ENCODE peak calls at places on chromosomes 3 and 15, in ten cellular contexts. One of them, this sample, is unnamed.

GRCh38 chr15:70653426-70653825 is 109.9 kb downstream of the UACA start:
- DNase-seq in IMR-90: no peak
- DNase-seq in retinal pigment epithelial cell: no peak
- DNase-seq in DND-41: no peak
- DNase-seq in fibroblast of pulmonary artery: no peak
- DNase-seq in sigmoid colon: no peak
- DNase-seq in tibial nerve: no peak
- DNase-seq in pancreas: no peak
- DNase-seq in transverse colon: no peak
- DNase-seq in BE2C: no peak
- DNase-seq in this sample: no peak

GRCh38 chr15:80691575-80691974 is 3.5 kb upstream of the ABHD17C start:
- DNase-seq in IMR-90: no peak
- DNase-seq in retinal pigment epithelial cell: no peak
- DNase-seq in DND-41: no peak
- DNase-seq in fibroblast of pulmonary artery: no peak
- DNase-seq in sigmoid colon: no peak
- DNase-seq in tibial nerve: no peak
- DNase-seq in pancreas: no peak
- DNase-seq in transverse colon: no peak
- DNase-seq in BE2C: no peak
- DNase-seq in this sample: no peak

GRCh38 chr3:82353281-82354171 is 592.1 kb upstream of the GBE1 start:
- DNase-seq in IMR-90: no peak
- DNase-seq in retinal pigment epithelial cell: peak; percentile 16
- DNase-seq in DND-41: no peak
- DNase-seq in fibroblast of pulmonary artery: no peak
- DNase-seq in sigmoid colon: no peak
- DNase-seq in tibial nerve: no peak
- DNase-seq in pancreas: no peak
- DNase-seq in transverse colon: no peak
- DNase-seq in BE2C: no peak
- DNase-seq in this sample: no peak

GRCh38 chr3:123076496-123077418 is 9.9 kb downstream of the PDIA5 start:
- DNase-seq in IMR-90: no peak
- DNase-seq in retinal pigment epithelial cell: no peak
- DNase-seq in DND-41: no peak
- DNase-seq in fibroblast of pulmonary artery: no peak
- DNase-seq in sigmoid colon: peak; percentile 89
- DNase-seq in tibial nerve: peak; percentile 59
- DNase-seq in pancreas: no peak
- DNase-seq in transverse colon: peak; percentile 37
- DNase-seq in BE2C: peak; percentile 88
- DNase-seq in this sample: peak; percentile 62

GRCh38 chr15:83444936-83445335 is 2.2 kb upstream of the SH3GL3 start:
- DNase-seq in IMR-90: no peak
- DNase-seq in retinal pigment epithelial cell: no peak
- DNase-seq in DND-41: no peak
- DNase-seq in fibroblast of pulmonary artery: no peak
- DNase-seq in sigmoid colon: no peak
- DNase-seq in tibial nerve: no peak
- DNase-seq in pancreas: no peak
- DNase-seq in transverse colon: no peak
- DNase-seq in BE2C: no peak
- DNase-seq in this sample: no peak

GRCh38 chr15:96334017-96334704 is 3.7 kb downstream of the NR2F2 start:
- DNase-seq in IMR-90: no peak
- DNase-seq in retinal pigment epithelial cell: no peak
- DNase-seq in DND-41: no peak
- DNase-seq in fibroblast of pulmonary artery: peak; percentile 29
- DNase-seq in sigmoid colon: no peak
- DNase-seq in tibial nerve: peak; percentile 5
- DNase-seq in pancreas: no peak
- DNase-seq in transverse colon: peak; percentile 13
- DNase-seq in BE2C: no peak
- DNase-seq in this sample: no peak

GRCh38 chr3:9669720-9670432 is 20.6 kb downstream of the MTMR14 start:
- DNase-seq in IMR-90: no peak
- DNase-seq in retinal pigment epithelial cell: peak; percentile 81
- DNase-seq in DND-41: no peak
- DNase-seq in fibroblast of pulmonary artery: peak; percentile 8
- DNase-seq in sigmoid colon: no peak
- DNase-seq in tibial nerve: peak; percentile 41
- DNase-seq in pancreas: no peak
- DNase-seq in transverse colon: no peak
- DNase-seq in BE2C: no peak
- DNase-seq in this sample: peak; percentile 11

GRCh38 chr3:15647629-15648167 is 46.2 kb downstream of the BTD start:
- DNase-seq in IMR-90: peak; percentile 99
- DNase-seq in retinal pigment epithelial cell: no peak
- DNase-seq in DND-41: peak; percentile 91
- DNase-seq in fibroblast of pulmonary artery: peak; percentile 97
- DNase-seq in sigmoid colon: no peak
- DNase-seq in tibial nerve: no peak
- DNase-seq in pancreas: peak; percentile 74
- DNase-seq in transverse colon: peak; percentile 54
- DNase-seq in BE2C: no peak
- DNase-seq in this sample: peak; percentile 97

GRCh38 chr15:36079021-36079420 is 500.4 kb upstream of the CDIN1 start:
- DNase-seq in IMR-90: no peak
- DNase-seq in retinal pigment epithelial cell: no peak
- DNase-seq in DND-41: no peak
- DNase-seq in fibroblast of pulmonary artery: no peak
- DNase-seq in sigmoid colon: no peak
- DNase-seq in tibial nerve: no peak
- DNase-seq in pancreas: no peak
- DNase-seq in transverse colon: no peak
- DNase-seq in BE2C: no peak
- DNase-seq in this sample: no peak

GRCh38 chr3:42367903-42368302 is 42.5 kb downstream of the LYZL4 start:
- DNase-seq in IMR-90: no peak
- DNase-seq in retinal pigment epithelial cell: no peak
- DNase-seq in DND-41: no peak
- DNase-seq in fibroblast of pulmonary artery: no peak
- DNase-seq in sigmoid colon: no peak
- DNase-seq in tibial nerve: no peak
- DNase-seq in pancreas: no peak
- DNase-seq in transverse colon: no peak
- DNase-seq in BE2C: no peak
- DNase-seq in this sample: no peak

DNA sequence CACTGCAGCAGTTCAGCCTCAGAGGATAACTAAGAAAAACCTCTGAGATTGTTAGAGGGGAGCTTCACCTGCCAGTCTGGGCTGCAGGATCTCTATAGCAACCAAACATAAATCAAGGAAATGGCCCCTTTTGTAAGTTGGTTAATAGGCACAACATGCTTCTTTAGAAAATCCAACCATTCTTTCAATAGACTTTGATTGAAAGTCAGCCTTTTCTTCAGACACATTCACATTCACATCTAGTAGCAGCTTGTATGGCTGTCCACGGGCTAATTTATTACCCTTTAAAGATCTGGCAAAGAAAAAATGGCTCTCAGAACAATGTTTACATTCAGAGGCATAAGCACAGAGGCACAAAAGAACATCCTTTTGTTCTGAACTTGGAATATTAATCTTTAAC is 136.5 kb upstream of the RARB start:
- DNase-seq in IMR-90: no peak
- DNase-seq in retinal pigment epithelial cell: no peak
- DNase-seq in DND-41: peak; percentile 26
- DNase-seq in fibroblast of pulmonary artery: no peak
- DNase-seq in sigmoid colon: no peak
- DNase-seq in tibial nerve: no peak
- DNase-seq in pancreas: no peak
- DNase-seq in transverse colon: no peak
- DNase-seq in BE2C: no peak
- DNase-seq in this sample: no peak
- H3K4me3 ChIP-seq in IMR-90: no peak overlapping the region
- H3K4me3 ChIP-seq in retinal pigment epithelial cell: no peak overlapping the region
- H3K4me3 ChIP-seq in DND-41: no peak overlapping the region
- H3K4me3 ChIP-seq in fibroblast of pulmonary artery: no peak overlapping the region
- H3K4me3 ChIP-seq in sigmoid colon: no peak overlapping the region
- H3K4me3 ChIP-seq in tibial nerve: no peak overlapping the region
- H3K4me3 ChIP-seq in pancreas: no peak overlapping the region
- H3K4me3 ChIP-seq in transverse colon: no peak overlapping the region
- H3K4me3 ChIP-seq in BE2C: no peak overlapping the region
- H3K4me3 ChIP-seq in this sample: no peak overlapping the region

GRCh38 chr15:57859130-57859685 is 152.7 kb downstream of the POLR2M start:
- DNase-seq in IMR-90: no peak
- DNase-seq in retinal pigment epithelial cell: no peak
- DNase-seq in DND-41: no peak
- DNase-seq in fibroblast of pulmonary artery: no peak
- DNase-seq in sigmoid colon: no peak
- DNase-seq in tibial nerve: no peak
- DNase-seq in pancreas: no peak
- DNase-seq in transverse colon: no peak
- DNase-seq in BE2C: no peak
- DNase-seq in this sample: no peak
- TF ChIP-seq CTCF in IMR-90: no peak
- TF ChIP-seq CTCF in retinal pigment epithelial cell: no peak
- TF ChIP-seq CTCF in DND-41: no peak
- TF ChIP-seq CTCF in fibroblast of pulmonary artery: no peak
- TF ChIP-seq CTCF in sigmoid colon: no peak
- TF ChIP-seq CTCF in tibial nerve: no peak
- TF ChIP-seq CTCF in pancreas: no peak
- TF ChIP-seq CTCF in transverse colon: no peak
- TF ChIP-seq CTCF in BE2C: no peak
- TF ChIP-seq CTCF in this sample: no peak

GRCh38 chr3:107238787-107239186 is 138.5 kb upstream of the CCDC54 start:
- DNase-seq in IMR-90: no peak
- DNase-seq in retinal pigment epithelial cell: no peak
- DNase-seq in DND-41: no peak
- DNase-seq in fibroblast of pulmonary artery: no peak
- DNase-seq in sigmoid colon: no peak
- DNase-seq in tibial nerve: no peak
- DNase-seq in pancreas: no peak
- DNase-seq in transverse colon: no peak
- DNase-seq in BE2C: no peak
- DNase-seq in this sample: no peak

GRCh38 chr3:107240183-107241091 is 136.8 kb upstream of the CCDC54 start:
- DNase-seq in IMR-90: peak; percentile 75
- DNase-seq in retinal pigment epithelial cell: no peak
- DNase-seq in DND-41: peak; percentile 82
- DNase-seq in fibroblast of pulmonary artery: peak; percentile 84
- DNase-seq in sigmoid colon: peak; percentile 87
- DNase-seq in tibial nerve: peak; percentile 44
- DNase-seq in pancreas: peak; percentile 88
- DNase-seq in transverse colon: peak; percentile 75
- DNase-seq in BE2C: peak; percentile 82
- DNase-seq in this sample: peak; percentile 80

GRCh38 chr3:107241217-107241616 is 136.0 kb upstream of the CCDC54 start:
- DNase-seq in IMR-90: no peak
- DNase-seq in retinal pigment epithelial cell: no peak
- DNase-seq in DND-41: peak; percentile 55
- DNase-seq in fibroblast of pulmonary artery: peak; percentile 41
- DNase-seq in sigmoid colon: no peak
- DNase-seq in tibial nerve: no peak
- DNase-seq in pancreas: no peak
- DNase-seq in transverse colon: peak; percentile 37
- DNase-seq in BE2C: no peak
- DNase-seq in this sample: no peak

GRCh38 chr3:107242579-107242978 is 134.7 kb upstream of the CCDC54 start:
- DNase-seq in IMR-90: no peak
- DNase-seq in retinal pigment epithelial cell: no peak
- DNase-seq in DND-41: no peak
- DNase-seq in fibroblast of pulmonary artery: no peak
- DNase-seq in sigmoid colon: no peak
- DNase-seq in tibial nerve: no peak
- DNase-seq in pancreas: no peak
- DNase-seq in transverse colon: no peak
- DNase-seq in BE2C: no peak
- DNase-seq in this sample: no peak

DNA sequence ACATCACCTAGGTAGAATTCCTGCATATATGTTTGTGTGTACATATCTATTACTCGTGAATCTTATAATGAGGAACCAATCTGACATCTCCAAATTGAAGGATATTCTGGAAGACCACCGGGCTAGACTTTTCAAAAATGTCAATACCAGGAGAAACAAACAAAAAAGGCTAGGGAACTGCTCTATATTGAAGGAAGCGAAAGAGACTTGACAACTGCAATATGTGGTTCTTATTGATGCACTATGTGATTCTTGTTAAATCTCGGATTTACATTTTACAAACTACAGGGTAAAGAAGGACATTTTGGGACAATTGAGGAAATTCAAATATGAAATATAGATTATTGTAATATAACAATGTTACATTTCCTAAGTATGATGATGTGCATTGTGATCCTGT is 137.5 kb upstream of the CCDC54 start:
- DNase-seq in IMR-90: no peak
- DNase-seq in retinal pigment epithelial cell: no peak
- DNase-seq in DND-41: no peak
- DNase-seq in fibroblast of pulmonary artery: no peak
- DNase-seq in sigmoid colon: no peak
- DNase-seq in tibial nerve: no peak
- DNase-seq in pancreas: no peak
- DNase-seq in transverse colon: no peak
- DNase-seq in BE2C: no peak
- DNase-seq in this sample: no peak
- H3K4me3 ChIP-seq in IMR-90: no peak overlapping the region
- H3K4me3 ChIP-seq in retinal pigment epithelial cell: peak overlapping the region; percentile 92
- H3K4me3 ChIP-seq in DND-41: no peak overlapping the region
- H3K4me3 ChIP-seq in fibroblast of pulmonary artery: peak overlapping the region; percentile 89
- H3K4me3 ChIP-seq in sigmoid colon: peak overlapping the region; percentile 78
- H3K4me3 ChIP-seq in tibial nerve: peak overlapping the region; percentile 71
- H3K4me3 ChIP-seq in pancreas: no peak overlapping the region
- H3K4me3 ChIP-seq in transverse colon: no peak overlapping the region
- H3K4me3 ChIP-seq in BE2C: peak overlapping the region; percentile 95
- H3K4me3 ChIP-seq in this sample: peak overlapping the region; percentile 94

GRCh38 chr15:81814882-81815455 is 230.8 kb downstream of the MEX3B start:
- DNase-seq in IMR-90: no peak
- DNase-seq in retinal pigment epithelial cell: no peak
- DNase-seq in DND-41: no peak
- DNase-seq in fibroblast of pulmonary artery: no peak
- DNase-seq in sigmoid colon: no peak
- DNase-seq in tibial nerve: no peak
- DNase-seq in pancreas: no peak
- DNase-seq in transverse colon: no peak
- DNase-seq in BE2C: no peak
- DNase-seq in this sample: no peak

GRCh38 chr15:81809543-81809942 is 236.3 kb downstream of the MEX3B start:
- DNase-seq in IMR-90: peak; percentile 8
- DNase-seq in retinal pigment epithelial cell: no peak
- DNase-seq in DND-41: peak; percentile 25
- DNase-seq in fibroblast of pulmonary artery: peak; percentile 7
- DNase-seq in sigmoid colon: no peak
- DNase-seq in tibial nerve: no peak
- DNase-seq in pancreas: no peak
- DNase-seq in transverse colon: no peak
- DNase-seq in BE2C: peak; percentile 65
- DNase-seq in this sample: peak; percentile 5

DNA sequence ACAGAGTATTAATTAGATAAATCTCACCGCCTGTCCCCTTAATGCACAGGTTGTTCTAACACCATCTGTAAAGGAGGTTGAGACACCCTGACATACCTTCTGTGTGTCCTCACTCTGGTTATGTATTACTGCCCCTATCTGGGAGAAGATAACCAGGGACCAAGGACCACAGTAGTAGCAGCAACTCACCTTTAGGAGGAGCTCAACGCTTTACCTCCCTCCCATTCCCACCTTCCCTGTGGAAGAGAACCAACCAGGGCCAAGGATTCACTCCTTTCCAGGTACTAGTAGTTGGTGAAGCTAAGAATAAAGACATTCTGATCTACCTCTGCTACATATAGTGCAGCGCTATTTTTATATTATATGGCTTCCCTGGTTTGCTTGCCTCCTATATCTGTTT is 232.6 kb downstream of the MEX3B start:
- DNase-seq in IMR-90: no peak
- DNase-seq in retinal pigment epithelial cell: no peak
- DNase-seq in DND-41: no peak
- DNase-seq in fibroblast of pulmonary artery: no peak
- DNase-seq in sigmoid colon: no peak
- DNase-seq in tibial nerve: no peak
- DNase-seq in pancreas: no peak
- DNase-seq in transverse colon: no peak
- DNase-seq in BE2C: no peak
- DNase-seq in this sample: no peak
- TF ChIP-seq CTCF in IMR-90: peak; percentile 25
- TF ChIP-seq CTCF in retinal pigment epithelial cell: peak; percentile 30
- TF ChIP-seq CTCF in DND-41: peak; percentile 13
- TF ChIP-seq CTCF in fibroblast of pulmonary artery: no peak
- TF ChIP-seq CTCF in sigmoid colon: no peak
- TF ChIP-seq CTCF in tibial nerve: no peak
- TF ChIP-seq CTCF in pancreas: no peak
- TF ChIP-seq CTCF in transverse colon: no peak
- TF ChIP-seq CTCF in BE2C: peak; percentile 70
- TF ChIP-seq CTCF in this sample: no peak